ENCODE peak calls at places on chromosomes 2 and 18, in eight cellular contexts. F, N, B, L, V, A, Q and J are unnamed samples.

GRCh38 chr2:137969418-137969765 is 5.1 kb downstream of the HNMT start:
- DNase-seq in A (no peak), N (no peak), L (peak), F (peak), V (peak), Q (no peak), B (peak), J (no peak)

GRCh38 chr2:241564596-241565411 is 6.3 kb downstream of the BOK start:
- DNase-seq in Q (no peak), L (no peak), F (no peak), N (no peak), V (no peak), B (no peak), A (no peak), J (no peak)

GRCh38 chr2:216666461-216667233 is 28.7 kb downstream of the IGFBP5 start:
- DNase-seq in L (peak), V (peak), N (peak), F (peak), B (peak), Q (peak), A (peak), J (peak)

GRCh38 chr2:48209214-48209885 is 303.1 kb upstream of the FBXO11 start:
- DNase-seq in A (no peak), V (peak), F (peak), L (no peak), B (peak), Q (no peak), N (no peak), J (no peak)

GRCh38 chr18:79405019-79405780 is 9.5 kb downstream of the NFATC1 start:
- DNase-seq in B (no peak), N (no peak), V (no peak), F (no peak), A (no peak), L (no peak), Q (no peak), J (peak)

GRCh38 chr18:3538954-3539617 is 89.1 kb downstream of the TGIF1 start:
- DNase-seq in Q (no peak), V (no peak), B (no peak), A (no peak), N (no peak), F (no peak), L (no peak), J (no peak)

GRCh38 chr2:225025917-225026571 is 16.2 kb downstream of the DOCK10 start:
- DNase-seq in A (no peak), F (peak), N (no peak), B (peak), V (peak), Q (no peak), L (no peak), J (no peak)

GRCh38 chr18:33558529-33558928 is 19.5 kb upstream of the ASXL3 start:
- DNase-seq in F (peak), B (no peak), N (no peak), V (no peak), A (no peak), L (no peak), Q (no peak), J (no peak)

GRCh38 chr2:96954490-96954846 is 31.9 kb downstream of the FAM178B start:
- DNase-seq in V (peak), B (no peak), F (peak), A (no peak), L (peak), Q (no peak), N (no peak), J (peak)

GRCh38 chr2:31446848-31447247 is 32.3 kb upstream of the XDH start:
- DNase-seq in Q (no peak), V (peak), L (no peak), F (no peak), A (no peak), N (no peak), B (peak), J (no peak)

GRCh38 chr2:38907743-38908562 is 18.3 kb downstream of the ARHGEF33 start:
- DNase-seq in L (no peak), F (no peak), Q (no peak), B (no peak), N (no peak), A (no peak), V (no peak), J (no peak)

GRCh38 chr2:20494246-20494645 is 47.4 kb downstream of the RHOB start:
- DNase-seq in N (no peak), L (no peak), B (peak), Q (no peak), A (no peak), F (peak), V (peak), J (no peak)

GRCh38 chr18:27004056-27004829 is 138.7 kb upstream of the AQP4 start:
- DNase-seq in Q (peak), N (no peak), A (no peak), B (peak), V (no peak), L (peak), F (peak), J (no peak)

GRCh38 chr2:46719499-46719898 is 196.1 kb downstream of the MCFD2 start:
- DNase-seq in N (no peak), B (peak), F (peak), Q (peak), A (no peak), V (peak), L (no peak), J (no peak)

GRCh38 chr2:55357907-55358306 is 61.7 kb downstream of the CCDC88A start:
- DNase-seq in Q (no peak), F (no peak), B (peak), N (no peak), V (peak), L (no peak), A (no peak), J (no peak)

GRCh38 chr2:27265536-27265870 is 2.7 kb upstream of the SLC30A3 start:
- DNase-seq in Q (no peak), B (no peak), V (no peak), N (no peak), A (no peak), F (no peak), L (no peak), J (no peak)

GRCh38 chr2:8682719-8683667 is 1.1 kb downstream of the ID2 start:
- DNase-seq in B (peak), F (peak), Q (no peak), L (peak), V (peak), A (no peak), N (no peak), J (peak)

GRCh38 chr2:226618875-226619605 is 180.6 kb downstream of the IRS1 start:
- DNase-seq in B (peak), N (peak), Q (no peak), A (no peak), F (no peak), V (peak), L (peak), J (no peak)

GRCh38 chr2:158539176-158539895 is 82.6 kb downstream of the PKP4 start:
- DNase-seq in L (peak), V (peak), B (peak), Q (peak), A (peak), N (peak), F (peak), J (peak)

GRCh38 chr18:10900435-10900834 is 248.9 kb downstream of the PIEZO2 start:
- DNase-seq in A (no peak), L (no peak), F (no peak), N (peak), V (no peak), B (no peak), Q (no peak), J (no peak)

GRCh38 chr2:46344696-46345095 is 47.5 kb downstream of the EPAS1 start:
- DNase-seq in F (no peak), Q (no peak), A (no peak), L (no peak), V (no peak), N (no peak), B (peak), J (no peak)

GRCh38 chr2:177243476-177243875 is 21.1 kb downstream of the NFE2L2 start:
- DNase-seq in V (no peak), Q (no peak), F (no peak), N (no peak), B (peak), A (no peak), L (no peak), J (no peak)

GRCh38 chr2:31193806-31194205 is 23.5 kb downstream of the CAPN14 start:
- DNase-seq in F (no peak), A (no peak), N (no peak), V (no peak), B (no peak), L (no peak), Q (no peak), J (no peak)

GRCh38 chr18:3248062-3248669 is 565 bp downstream of the MYL12A start:
- DNase-seq in B (no peak), F (peak), Q (peak), N (no peak), A (no peak), L (no peak), V (peak), J (peak)

GRCh38 chr18:22667616-22668422 is 250.1 kb upstream of the CTAGE1 start:
- DNase-seq in Q (peak), F (peak), B (peak), V (peak), A (no peak), N (no peak), L (no peak), J (no peak)

GRCh38 chr2:75537658-75538057 is 23.1 kb downstream of the EVA1A start:
- DNase-seq in N (no peak), Q (no peak), L (no peak), F (no peak), A (no peak), V (no peak), B (no peak), J (no peak)

GRCh38 chr2:20242727-20243377 is 17.9 kb upstream of the SDC1 start:
- DNase-seq in Q (no peak), V (no peak), A (no peak), L (peak), F (no peak), B (no peak), N (no peak), J (no peak)

GRCh38 chr2:113977660-113978523 is 88.0 kb downstream of the ACTR3 start:
- DNase-seq in Q (peak), F (peak), N (peak), L (peak), A (no peak), B (peak), V (peak), J (no peak)

GRCh38 chr2:240434728-240435456 is 571 bp upstream of the GPC1 start:
- DNase-seq in L (peak), V (peak), B (peak), Q (peak), A (no peak), N (no peak), F (peak), J (peak)

GRCh38 chr2:3127279-3127690 is 250.3 kb downstream of the EIPR1 start:
- DNase-seq in F (peak), V (no peak), B (no peak), Q (no peak), A (no peak), L (peak), N (no peak), J (no peak)

GRCh38 chr2:225735844-225736243 is 336.3 kb downstream of the NYAP2 start:
- DNase-seq in L (no peak), N (no peak), B (peak), Q (peak), V (peak), A (peak), F (peak), J (no peak)

GRCh38 chr2:226256709-226257401 is 542.8 kb downstream of the IRS1 start:
- DNase-seq in B (no peak), Q (no peak), L (peak), A (no peak), F (no peak), N (no peak), V (peak), J (no peak)

GRCh38 chr2:70793450-70793849 is 3.0 kb upstream of the FIGLA start:
- DNase-seq in N (no peak), B (no peak), L (no peak), V (no peak), A (no peak), F (no peak), Q (no peak), J (no peak)